ENCODE peak calls at places on chromosomes 4 and X, in eight cellular contexts. One of them, this sample, is unnamed. For H3K4me1, the result is how much of the 10 kb centered on the place peaks cover.

GRCh38 chr4:153887217-153887616 is 98.3 kb upstream of the SFRP2 start:
- DNase-seq in tibial nerve: no peak
- DNase-seq in right lobe of liver: no peak
- DNase-seq in IMR-90: no peak
- DNase-seq in PC-9: no peak
- DNase-seq in SK-N-SH: no peak
- DNase-seq in left lung: no peak
- DNase-seq in uterus: no peak
- DNase-seq in this sample: no peak

GRCh38 chrX:113384628-113385027 is 544.0 kb upstream of the AMOT start:
- DNase-seq in tibial nerve: peak
- DNase-seq in right lobe of liver: no peak
- DNase-seq in IMR-90: peak
- DNase-seq in PC-9: no peak
- DNase-seq in SK-N-SH: no peak
- DNase-seq in left lung: no peak
- DNase-seq in uterus: no peak
- DNase-seq in this sample: peak

GRCh38 chr4:177528620-177529019 is 86.4 kb upstream of the AGA start:
- DNase-seq in tibial nerve: no peak
- DNase-seq in right lobe of liver: no peak
- DNase-seq in IMR-90: no peak
- DNase-seq in PC-9: no peak
- DNase-seq in SK-N-SH: no peak
- DNase-seq in left lung: no peak
- DNase-seq in uterus: no peak
- DNase-seq in this sample: no peak

GRCh38 chr4:138051157-138051556 is 191.0 kb downstream of the SLC7A11 start:
- DNase-seq in tibial nerve: no peak
- DNase-seq in right lobe of liver: no peak
- DNase-seq in IMR-90: peak
- DNase-seq in PC-9: no peak
- DNase-seq in SK-N-SH: no peak
- DNase-seq in left lung: no peak
- DNase-seq in uterus: no peak
- DNase-seq in this sample: peak

GRCh38 chrX:102745513-102746133 is 25.1 kb downstream of the GPRASP3 start:
- DNase-seq in tibial nerve: no peak
- DNase-seq in right lobe of liver: no peak
- DNase-seq in IMR-90: no peak
- DNase-seq in PC-9: no peak
- DNase-seq in SK-N-SH: peak
- DNase-seq in left lung: peak
- DNase-seq in uterus: peak
- DNase-seq in this sample: no peak

GRCh38 chr4:109079731-109080130 is 222.7 kb downstream of the COL25A1 start:
- DNase-seq in tibial nerve: no peak
- DNase-seq in right lobe of liver: no peak
- DNase-seq in IMR-90: peak
- DNase-seq in PC-9: no peak
- DNase-seq in SK-N-SH: no peak
- DNase-seq in left lung: no peak
- DNase-seq in uterus: no peak
- DNase-seq in this sample: peak

GRCh38 chrX:149718757-149719156 is 6.9 kb downstream of the MAGEA11 start:
- DNase-seq in tibial nerve: no peak
- DNase-seq in right lobe of liver: no peak
- DNase-seq in IMR-90: no peak
- DNase-seq in PC-9: no peak
- DNase-seq in SK-N-SH: no peak
- DNase-seq in left lung: no peak
- DNase-seq in uterus: no peak
- DNase-seq in this sample: no peak

GRCh38 chrX:41889317-41890025 is 33.9 kb downstream of the CASK start:
- DNase-seq in tibial nerve: no peak
- DNase-seq in right lobe of liver: no peak
- DNase-seq in IMR-90: peak
- DNase-seq in PC-9: peak
- DNase-seq in SK-N-SH: no peak
- DNase-seq in left lung: no peak
- DNase-seq in uterus: no peak
- DNase-seq in this sample: peak

GRCh38 chrX:18668468-18668867 is 3.4 kb downstream of the RS1 start:
- DNase-seq in tibial nerve: no peak
- DNase-seq in right lobe of liver: no peak
- DNase-seq in IMR-90: no peak
- DNase-seq in PC-9: no peak
- DNase-seq in SK-N-SH: no peak
- DNase-seq in left lung: no peak
- DNase-seq in uterus: no peak
- DNase-seq in this sample: no peak

GRCh38 chrX:18668059-18668458 is 3.8 kb downstream of the RS1 start:
- DNase-seq in tibial nerve: no peak
- DNase-seq in right lobe of liver: no peak
- DNase-seq in IMR-90: no peak
- DNase-seq in PC-9: no peak
- DNase-seq in SK-N-SH: no peak
- DNase-seq in left lung: no peak
- DNase-seq in uterus: no peak
- DNase-seq in this sample: no peak

GRCh38 chrX:18666614-18667013 is 5.3 kb downstream of the RS1 start:
- DNase-seq in tibial nerve: no peak
- DNase-seq in right lobe of liver: no peak
- DNase-seq in IMR-90: no peak
- DNase-seq in PC-9: no peak
- DNase-seq in SK-N-SH: no peak
- DNase-seq in left lung: peak
- DNase-seq in uterus: no peak
- DNase-seq in this sample: no peak

GRCh38 chrX:18661273-18661672 is 10.6 kb downstream of the RS1 start:
- DNase-seq in tibial nerve: no peak
- DNase-seq in right lobe of liver: no peak
- DNase-seq in IMR-90: no peak
- DNase-seq in PC-9: no peak
- DNase-seq in SK-N-SH: no peak
- DNase-seq in left lung: no peak
- DNase-seq in uterus: no peak
- DNase-seq in this sample: no peak

GRCh38 chrX:18664947-18665346 is 7.0 kb downstream of the RS1 start:
- DNase-seq in tibial nerve: no peak
- DNase-seq in right lobe of liver: no peak
- DNase-seq in IMR-90: no peak
- DNase-seq in PC-9: no peak
- DNase-seq in SK-N-SH: no peak
- DNase-seq in left lung: no peak
- DNase-seq in uterus: no peak
- DNase-seq in this sample: no peak
- TF ChIP-seq CTCF in tibial nerve: no peak
- TF ChIP-seq CTCF in right lobe of liver: no peak
- TF ChIP-seq CTCF in IMR-90: no peak
- TF ChIP-seq CTCF in PC-9: peak
- TF ChIP-seq CTCF in SK-N-SH: peak
- TF ChIP-seq CTCF in left lung: no peak
- TF ChIP-seq CTCF in uterus: no peak
- TF ChIP-seq CTCF in this sample: peak

GRCh38 chrX:48531359-48531954 is 8.1 kb upstream of the TBC1D25 start:
- DNase-seq in tibial nerve: no peak
- DNase-seq in right lobe of liver: no peak
- DNase-seq in IMR-90: peak
- DNase-seq in PC-9: peak
- DNase-seq in SK-N-SH: no peak
- DNase-seq in left lung: no peak
- DNase-seq in uterus: no peak
- DNase-seq in this sample: peak

GRCh38 chrX:48530736-48531135 is 8.8 kb upstream of the TBC1D25 start:
- DNase-seq in tibial nerve: no peak
- DNase-seq in right lobe of liver: no peak
- DNase-seq in IMR-90: no peak
- DNase-seq in PC-9: no peak
- DNase-seq in SK-N-SH: no peak
- DNase-seq in left lung: no peak
- DNase-seq in uterus: no peak
- DNase-seq in this sample: peak

GRCh38 chrX:48533165-48533564 is 6.3 kb upstream of the TBC1D25 start:
- DNase-seq in tibial nerve: no peak
- DNase-seq in right lobe of liver: no peak
- DNase-seq in IMR-90: no peak
- DNase-seq in PC-9: no peak
- DNase-seq in SK-N-SH: no peak
- DNase-seq in left lung: no peak
- DNase-seq in uterus: no peak
- DNase-seq in this sample: no peak

DNA sequence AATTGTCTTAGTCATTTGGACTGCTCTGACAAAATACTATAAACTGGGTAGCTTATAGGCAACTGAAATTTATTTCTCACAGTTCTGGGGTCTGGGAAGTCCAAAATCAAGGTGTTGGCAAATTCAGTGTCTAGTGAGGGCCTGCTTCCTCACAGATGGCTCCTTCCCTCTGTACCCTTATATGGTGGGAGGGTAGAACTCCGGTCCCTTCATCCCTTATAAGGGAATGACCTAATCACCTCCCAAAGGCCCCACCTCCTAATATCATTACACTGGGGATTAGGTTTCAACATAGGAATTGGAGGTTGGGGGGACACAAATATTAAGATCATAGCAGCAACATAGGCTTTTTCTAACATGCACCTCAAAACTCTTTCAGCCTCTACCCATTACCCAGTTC is 7.3 kb upstream of the TBC1D25 start:
- DNase-seq in tibial nerve: no peak
- DNase-seq in right lobe of liver: no peak
- DNase-seq in IMR-90: no peak
- DNase-seq in PC-9: no peak
- DNase-seq in SK-N-SH: no peak
- DNase-seq in left lung: no peak
- DNase-seq in uterus: no peak
- DNase-seq in this sample: no peak
- H3K27ac ChIP-seq in tibial nerve: peak
- H3K27ac ChIP-seq in right lobe of liver: no peak
- H3K27ac ChIP-seq in IMR-90: no peak
- H3K27ac ChIP-seq in PC-9: peak
- H3K27ac ChIP-seq in SK-N-SH: no peak
- H3K27ac ChIP-seq in left lung: peak
- H3K27ac ChIP-seq in uterus: no peak
- H3K27ac ChIP-seq in this sample: peak

GRCh38 chr4:101286663-101287062 is 60.7 kb downstream of the PPP3CA start:
- DNase-seq in tibial nerve: no peak
- DNase-seq in right lobe of liver: no peak
- DNase-seq in IMR-90: no peak
- DNase-seq in PC-9: no peak
- DNase-seq in SK-N-SH: no peak
- DNase-seq in left lung: no peak
- DNase-seq in uterus: no peak
- DNase-seq in this sample: no peak

GRCh38 chr4:101285985-101286384 is 61.3 kb downstream of the PPP3CA start:
- DNase-seq in tibial nerve: no peak
- DNase-seq in right lobe of liver: no peak
- DNase-seq in IMR-90: no peak
- DNase-seq in PC-9: no peak
- DNase-seq in SK-N-SH: no peak
- DNase-seq in left lung: no peak
- DNase-seq in uterus: no peak
- DNase-seq in this sample: no peak

GRCh38 chr4:101284546-101284945 is 62.8 kb downstream of the PPP3CA start:
- DNase-seq in tibial nerve: no peak
- DNase-seq in right lobe of liver: no peak
- DNase-seq in IMR-90: no peak
- DNase-seq in PC-9: peak
- DNase-seq in SK-N-SH: no peak
- DNase-seq in left lung: no peak
- DNase-seq in uterus: no peak
- DNase-seq in this sample: no peak

GRCh38 chr4:101288365-101289145 is 58.8 kb downstream of the PPP3CA start:
- DNase-seq in tibial nerve: no peak
- DNase-seq in right lobe of liver: no peak
- DNase-seq in IMR-90: peak
- DNase-seq in PC-9: no peak
- DNase-seq in SK-N-SH: no peak
- DNase-seq in left lung: no peak
- DNase-seq in uterus: no peak
- DNase-seq in this sample: no peak

GRCh38 chr4:101287332-101287731 is 60.0 kb downstream of the PPP3CA start:
- DNase-seq in tibial nerve: no peak
- DNase-seq in right lobe of liver: no peak
- DNase-seq in IMR-90: no peak
- DNase-seq in PC-9: no peak
- DNase-seq in SK-N-SH: no peak
- DNase-seq in left lung: no peak
- DNase-seq in uterus: no peak
- DNase-seq in this sample: no peak
- H3K4me1 ChIP-seq in tibial nerve: half or more
- H3K4me1 ChIP-seq in right lobe of liver: under half
- H3K4me1 ChIP-seq in IMR-90: under half
- H3K4me1 ChIP-seq in PC-9: under half
- H3K4me1 ChIP-seq in SK-N-SH: under half
- H3K4me1 ChIP-seq in left lung: half or more
- H3K4me1 ChIP-seq in uterus: under half
- H3K4me1 ChIP-seq in this sample: under half

DNA sequence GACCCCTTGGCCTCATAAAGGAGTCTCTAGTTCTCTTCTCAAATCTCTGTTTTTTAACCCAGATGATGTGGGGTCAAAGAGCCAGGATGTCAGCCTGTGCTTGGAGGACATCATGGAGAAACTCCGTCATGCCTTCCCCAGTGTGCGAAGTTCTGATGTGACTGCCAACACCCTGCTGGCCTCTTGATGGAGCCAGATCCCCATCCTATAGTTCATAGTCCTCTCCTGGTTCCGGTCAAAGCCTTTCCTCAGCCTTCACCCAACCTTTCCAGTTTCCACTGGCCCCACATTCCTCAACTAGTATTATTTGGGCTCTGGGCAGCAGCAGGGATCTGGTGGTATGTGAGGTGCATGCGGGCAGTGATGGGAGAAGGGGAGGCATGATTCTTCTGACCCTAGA is 30.7 kb downstream of the TAF7L start:
- DNase-seq in tibial nerve: no peak
- DNase-seq in right lobe of liver: no peak
- DNase-seq in IMR-90: no peak
- DNase-seq in PC-9: no peak
- DNase-seq in SK-N-SH: no peak
- DNase-seq in left lung: no peak
- DNase-seq in uterus: no peak
- DNase-seq in this sample: no peak
- TF ChIP-seq CTCF in tibial nerve: no peak
- TF ChIP-seq CTCF in right lobe of liver: no peak
- TF ChIP-seq CTCF in IMR-90: no peak
- TF ChIP-seq CTCF in PC-9: peak
- TF ChIP-seq CTCF in SK-N-SH: peak
- TF ChIP-seq CTCF in left lung: no peak
- TF ChIP-seq CTCF in uterus: no peak
- TF ChIP-seq CTCF in this sample: peak

This sample was measured in foreskin keratinocyte.